ENCODE peak calls at places on chromosomes 7 and 10, in nine cellular contexts. C is suprapubic skin, H is tibial nerve, T is IMR-90, W is prostate gland, I is esophagus muscularis mucosa, P is uterus, V is stomach, B is esophagus squamous epithelium. Z is an unnamed sample.
A peak's percentile ranks its signal among the peaks of the same experiment; 100 is the strongest.

GRCh38 chr7:44052771-44053365 is 8.4 kb downstream of the DBNL start:
- DNase-seq in C (peak; percentile 55), H (no peak), T (no peak), W (no peak), I (no peak), P (peak; percentile 6), V (peak; percentile 14), B (no peak), Z (no peak)

GRCh38 chr7:142859829-142860228 is 5.0 kb downstream of the EPHB6 start:
- DNase-seq in C (no peak), H (peak; percentile 53), T (peak; percentile 2), W (peak; percentile 68), I (no peak), P (peak; percentile 76), V (no peak), B (no peak), Z (no peak)

GRCh38 chr10:31456463-31456862 is 137.4 kb downstream of the ZEB1 start:
- DNase-seq in C (no peak), H (no peak), T (no peak), W (no peak), I (no peak), P (no peak), V (no peak), B (no peak), Z (no peak)

GRCh38 chr10:61411651-61412050 is 41.5 kb downstream of the TMEM26 start:
- DNase-seq in C (no peak), H (no peak), T (no peak), W (no peak), I (no peak), P (no peak), V (no peak), B (no peak), Z (no peak)

GRCh38 chr7:69982197-69982596 is 383.9 kb downstream of the AUTS2 start:
- DNase-seq in C (no peak), H (no peak), T (no peak), W (no peak), I (no peak), P (no peak), V (no peak), B (no peak), Z (no peak)

GRCh38 chr7:6148724-6149360 is 117.7 kb downstream of the ANKRD61 start:
- DNase-seq in C (no peak), H (no peak), T (no peak), W (no peak), I (no peak), P (no peak), V (no peak), B (no peak), Z (peak; percentile 76)

GRCh38 chr7:98115746-98116525 is 9.3 kb downstream of the LMTK2 start:
- DNase-seq in C (no peak), H (no peak), T (no peak), W (no peak), I (no peak), P (no peak), V (no peak), B (no peak), Z (no peak)

GRCh38 chr10:52074505-52074904 is 239.6 kb upstream of the DKK1 start:
- DNase-seq in C (no peak), H (no peak), T (no peak), W (no peak), I (no peak), P (no peak), V (no peak), B (no peak), Z (no peak)

GRCh38 chr7:14892961-14893360 is 9.6 kb downstream of the DGKB start:
- DNase-seq in C (no peak), H (no peak), T (no peak), W (no peak), I (no peak), P (no peak), V (no peak), B (no peak), Z (no peak)

GRCh38 chr10:52801951-52802350 is 29.4 kb upstream of the MBL2 start:
- DNase-seq in C (no peak), H (no peak), T (no peak), W (no peak), I (no peak), P (no peak), V (no peak), B (no peak), Z (no peak)

GRCh38 chr10:133611079-133611478 is 15.5 kb downstream of the FRG2B start:
- DNase-seq in C (no peak), H (no peak), T (no peak), W (no peak), I (peak; percentile 57), P (no peak), V (no peak), B (no peak), Z (no peak)

GRCh38 chr10:108749042-108749441 is 1174.3 kb downstream of the XPNPEP1 start:
- DNase-seq in C (no peak), H (no peak), T (no peak), W (no peak), I (no peak), P (no peak), V (no peak), B (no peak), Z (no peak)

GRCh38 chr7:540579-540978 is 20.9 kb upstream of the PDGFA start:
- DNase-seq in C (no peak), H (no peak), T (no peak), W (no peak), I (no peak), P (no peak), V (no peak), B (no peak), Z (no peak)

GRCh38 chr7:539731-540411 is 20.2 kb upstream of the PDGFA start:
- DNase-seq in C (no peak), H (no peak), T (peak; percentile 49), W (peak; percentile 90), I (no peak), P (no peak), V (peak; percentile 56), B (no peak), Z (no peak)

GRCh38 chr7:538764-539685 is 19.4 kb upstream of the PDGFA start:
- DNase-seq in C (no peak), H (no peak), T (no peak), W (no peak), I (no peak), P (no peak), V (no peak), B (no peak), Z (no peak)

GRCh38 chr7:536231-536630 is 16.6 kb upstream of the PDGFA start:
- DNase-seq in C (no peak), H (no peak), T (no peak), W (no peak), I (no peak), P (no peak), V (no peak), B (no peak), Z (no peak)

DNA sequence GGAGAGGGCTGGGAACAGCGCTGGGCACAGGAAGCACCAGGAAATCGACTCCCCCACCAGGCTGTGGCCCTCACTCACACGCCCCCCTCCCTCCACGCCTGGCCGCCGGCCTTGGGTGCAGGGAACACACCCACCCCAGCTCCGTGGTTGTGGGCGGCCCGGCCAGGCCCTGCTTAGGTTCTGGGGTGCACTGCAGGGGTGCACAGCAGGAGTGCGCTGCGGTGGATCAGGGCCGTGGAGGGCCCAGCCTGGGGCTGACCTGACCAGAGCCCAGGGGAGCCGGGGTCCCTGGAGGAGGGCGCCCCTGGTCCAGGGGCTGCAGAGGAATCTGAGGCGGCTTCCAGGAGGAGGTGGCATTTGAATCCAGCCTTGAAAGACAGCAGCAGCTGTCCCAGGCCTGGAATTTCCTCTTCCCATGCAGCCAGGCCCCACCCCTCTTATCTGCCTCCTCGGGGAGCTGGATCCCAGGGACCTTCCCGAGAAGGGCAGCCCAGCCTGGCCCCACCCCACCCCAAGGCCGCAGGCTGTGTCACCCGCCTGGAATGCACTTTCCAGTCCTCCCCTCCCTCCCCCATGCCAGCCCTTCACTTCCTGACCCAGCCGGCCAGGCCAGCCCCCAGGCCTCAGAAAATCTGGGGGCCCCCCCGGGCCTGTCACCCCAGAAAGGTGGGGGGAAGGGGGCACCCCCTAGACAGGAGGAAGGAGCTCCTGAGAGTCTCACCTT is 18.4 kb upstream of the PDGFA start:
- DNase-seq in C (no peak), H (no peak), T (peak; percentile 89), W (no peak), I (no peak), P (peak; percentile 56), V (peak; percentile 73), B (no peak), Z (no peak)
- TF ChIP-seq POLR2A in C (no peak), H (no peak), T (no peak), W (no peak), I (no peak), P (no peak), V (no peak), B (no peak), Z (no peak)

GRCh38 chr7:76397409-76398183 is 11.9 kb downstream of the SSC4D start:
- DNase-seq in C (peak; percentile 86), H (peak; percentile 69), T (peak; percentile 31), W (peak; percentile 52), I (no peak), P (peak; percentile 81), V (peak; percentile 83), B (peak; percentile 15), Z (no peak)
- H3K4me3 ChIP-seq in C (peak overlapping the region; percentile 49), H (peak overlapping the region; percentile 52), T (peak overlapping the region; percentile 59), W (peak overlapping the region; percentile 33), I (peak overlapping the region; percentile 53), P (peak overlapping the region; percentile 49), V (peak overlapping the region; percentile 55), B (peak overlapping the region; percentile 42), Z (peak overlapping the region; percentile 50)

GRCh38 chr10:69179743-69180524 is at the start of gene SUPV3L1:
- DNase-seq in C (peak; percentile 94), H (peak; percentile 79), T (peak; percentile 98), W (peak; percentile 94), I (peak; percentile 97), P (peak; percentile 96), V (peak; percentile 87), B (peak; percentile 69), Z (no peak)
- H3K36me3 ChIP-seq in C (peaks cover 5% of the 10 kb centered on the region), H (peaks cover 21% of the 10 kb centered on the region), T (peaks cover 3% of the 10 kb centered on the region), W (no peaks in the 10 kb centered on the region), I (peaks cover 4% of the 10 kb centered on the region), P (no peaks in the 10 kb centered on the region), V (peaks cover 23% of the 10 kb centered on the region), B (peaks cover 6% of the 10 kb centered on the region), Z (no peaks in the 10 kb centered on the region)

GRCh38 chr10:7965457-7965856 is 89.0 kb upstream of the GATA3 start:
- DNase-seq in C (no peak), H (no peak), T (no peak), W (no peak), I (no peak), P (no peak), V (no peak), B (no peak), Z (no peak)

GRCh38 chr10:7969623-7970022 is 84.9 kb upstream of the GATA3 start:
- DNase-seq in C (no peak), H (no peak), T (no peak), W (no peak), I (no peak), P (no peak), V (no peak), B (no peak), Z (no peak)

GRCh38 chr10:7968510-7968909 is 86.0 kb upstream of the GATA3 start:
- DNase-seq in C (no peak), H (no peak), T (no peak), W (no peak), I (no peak), P (no peak), V (no peak), B (no peak), Z (no peak)

GRCh38 chr10:7962592-7962991 is 91.9 kb upstream of the GATA3 start:
- DNase-seq in C (no peak), H (no peak), T (no peak), W (no peak), I (no peak), P (no peak), V (no peak), B (no peak), Z (no peak)

GRCh38 chr10:7967035-7967434 is 87.5 kb upstream of the GATA3 start:
- DNase-seq in C (no peak), H (no peak), T (no peak), W (no peak), I (no peak), P (no peak), V (no peak), B (no peak), Z (no peak)
- TF ChIP-seq POLR2A in C (no peak), H (no peak), T (no peak), W (no peak), I (no peak), P (no peak), V (no peak), B (no peak), Z (no peak)